ENCODE peak calls at places on chromosomes 13 and 19, in six cellular contexts. S is GM10248, N is brain microvascular endothelial cell, H is mammary epithelial cell, V is ovary, M is A549. R is an unnamed sample.

GRCh38 chr19:56110515-56111448 is 10.3 kb downstream of the ZNF787 start:
- DNase-seq in H (no peak), S (no peak), N (peak), M (no peak), V (peak), R (no peak)

GRCh38 chr13:61880576-61881283 is 465.1 kb upstream of the PCDH20 start:
- DNase-seq in S (peak), N (no peak), V (no peak), H (no peak), M (peak), R (no peak)

GRCh38 chr13:91740811-91741210 is 342.4 kb downstream of the GPC5 start:
- DNase-seq in H (no peak), M (no peak), V (no peak), N (no peak), S (no peak), R (no peak)

GRCh38 chr19:4754248-4754647 is 30.6 kb upstream of the DPP9 start:
- DNase-seq in S (no peak), M (no peak), H (no peak), V (no peak), N (no peak), R (no peak)

GRCh38 chr13:75792526-75793187 is 156.5 kb downstream of the LMO7 start:
- DNase-seq in H (no peak), M (peak), N (no peak), V (no peak), S (no peak), R (no peak)

GRCh38 chr13:109704771-109705628 is 81.4 kb downstream of the IRS2 start:
- DNase-seq in N (no peak), H (peak), S (no peak), M (peak), V (no peak), R (no peak)

GRCh38 chr13:21668665-21669599 is 1.9 kb upstream of the FGF9 start:
- DNase-seq in S (peak), N (peak), V (no peak), M (no peak), H (no peak), R (peak)

GRCh38 chr13:79710376-79710775 is 229.4 kb downstream of the NDFIP2 start:
- DNase-seq in V (no peak), S (no peak), H (peak), N (no peak), M (no peak), R (no peak)

GRCh38 chr19:10915511-10916091 is 12.8 kb downstream of the YIPF2 start:
- DNase-seq in V (no peak), H (peak), N (peak), M (no peak), S (no peak), R (no peak)

GRCh38 chr13:46738055-46738454 is 58.9 kb downstream of the ESD start:
- DNase-seq in M (no peak), S (no peak), H (no peak), V (no peak), N (no peak), R (no peak)

GRCh38 chr19:23312515-23312914 is 62.3 kb upstream of the ZNF724 start:
- DNase-seq in N (no peak), M (no peak), H (peak), V (no peak), S (no peak), R (no peak)

GRCh38 chr13:102724923-102725322 is 30.1 kb upstream of the METTL21C start:
- DNase-seq in H (peak), S (no peak), V (no peak), M (peak), N (peak), R (no peak)

GRCh38 chr13:34300559-34300958 is 482.6 kb downstream of the RFC3 start:
- DNase-seq in V (no peak), N (no peak), S (no peak), H (peak), M (peak), R (no peak)

GRCh38 chr19:42401365-42402303 is 11.5 kb upstream of the CNFN start:
- DNase-seq in M (peak), N (peak), S (peak), V (peak), H (peak), R (peak)

GRCh38 chr13:113895436-113895835 is 31.6 kb upstream of the GAS6 start:
- DNase-seq in N (no peak), S (no peak), V (no peak), M (no peak), H (no peak), R (no peak)

GRCh38 chr19:31356587-31357314 is 7.5 kb upstream of the TSHZ3 start:
- DNase-seq in N (no peak), H (no peak), V (no peak), M (no peak), S (no peak), R (no peak)

GRCh38 chr19:35142531-35143230 is 374 bp upstream of the FXYD7 start:
- DNase-seq in H (no peak), M (peak), V (no peak), N (no peak), S (peak), R (peak)
- TF ChIP-seq CTCF in H (peak), M (peak), V (no peak), N (peak), S (peak), R (peak)

DNA sequence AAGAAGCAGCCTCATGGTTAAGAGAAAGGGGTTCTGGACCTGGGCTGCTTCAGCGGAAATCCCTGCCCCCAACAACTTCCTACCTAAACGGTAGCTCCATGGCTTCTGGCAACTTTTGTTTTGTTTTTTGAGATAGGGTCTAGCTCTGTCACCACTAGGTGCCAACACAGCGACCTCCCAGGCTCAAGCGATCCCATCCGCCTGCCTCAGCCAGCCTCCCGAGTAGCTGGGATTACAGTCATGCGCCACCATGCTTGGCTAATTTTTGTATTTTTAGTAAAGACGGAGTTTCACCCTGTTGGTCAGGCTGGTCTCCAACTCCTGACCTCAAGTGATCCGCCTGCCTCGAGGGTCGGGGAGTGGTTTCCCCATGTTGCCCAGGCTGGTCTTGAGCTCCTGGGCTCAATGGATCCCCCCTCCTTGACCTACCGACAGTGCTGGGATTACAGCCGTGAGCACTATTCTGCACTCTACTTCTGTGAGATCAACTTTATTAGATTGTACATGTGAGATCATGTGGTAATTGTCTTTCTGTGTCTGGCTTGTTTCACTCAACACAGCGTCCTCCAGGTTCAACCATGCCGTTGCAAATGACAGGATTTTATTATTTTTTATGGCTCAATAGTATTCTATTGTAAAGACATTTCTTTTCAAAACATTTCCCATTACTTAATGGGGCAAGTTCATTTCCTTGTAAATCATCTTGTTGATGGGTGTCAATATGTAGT is 1.3 kb upstream of the OBI1 start:
- DNase-seq in S (peak), N (no peak), M (peak), H (no peak), V (no peak), R (no peak)
- TF ChIP-seq CTCF in S (no peak), N (no peak), M (no peak), H (no peak), V (no peak), R (no peak)

DNA sequence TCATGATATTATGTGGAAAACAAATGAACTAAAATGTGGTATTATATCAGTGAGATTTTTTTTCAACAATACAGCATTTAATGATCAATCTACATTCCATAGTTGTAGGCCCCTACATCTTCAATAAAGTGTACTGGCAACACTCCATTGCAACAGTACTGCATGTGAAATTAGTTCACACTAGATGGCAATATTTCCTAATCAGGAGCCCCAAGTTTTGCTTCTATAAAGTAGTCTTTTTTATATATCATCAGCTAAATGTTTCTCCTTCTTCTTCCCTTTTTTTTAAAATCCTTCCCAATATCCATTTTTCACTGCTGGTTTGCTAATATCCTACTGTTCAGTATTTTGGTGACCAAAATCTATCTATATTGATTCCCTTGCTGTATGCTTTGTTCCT is 528.3 kb upstream of the ATXN8OS start:
- DNase-seq in H (peak), M (no peak), S (no peak), V (no peak), N (no peak), R (no peak)
- TF ChIP-seq CTCF in H (peak), M (no peak), S (peak), V (no peak), N (no peak), R (peak)

GRCh38 chr19:27774827-27775226 is 1438.1 kb downstream of the UQCRFS1 start:
- DNase-seq in N (no peak), M (peak), H (no peak), V (no peak), S (no peak), R (no peak)

GRCh38 chr19:27773318-27774094 is 1439.4 kb downstream of the UQCRFS1 start:
- DNase-seq in M (no peak), N (no peak), H (no peak), V (no peak), S (no peak), R (no peak)

GRCh38 chr19:27775395-27775794 is 1437.6 kb downstream of the UQCRFS1 start:
- DNase-seq in N (no peak), S (no peak), M (peak), H (no peak), V (no peak), R (no peak)

GRCh38 chr19:27776020-27776419 is 1436.9 kb downstream of the UQCRFS1 start:
- DNase-seq in N (peak), V (no peak), M (peak), H (peak), S (no peak), R (no peak)

DNA sequence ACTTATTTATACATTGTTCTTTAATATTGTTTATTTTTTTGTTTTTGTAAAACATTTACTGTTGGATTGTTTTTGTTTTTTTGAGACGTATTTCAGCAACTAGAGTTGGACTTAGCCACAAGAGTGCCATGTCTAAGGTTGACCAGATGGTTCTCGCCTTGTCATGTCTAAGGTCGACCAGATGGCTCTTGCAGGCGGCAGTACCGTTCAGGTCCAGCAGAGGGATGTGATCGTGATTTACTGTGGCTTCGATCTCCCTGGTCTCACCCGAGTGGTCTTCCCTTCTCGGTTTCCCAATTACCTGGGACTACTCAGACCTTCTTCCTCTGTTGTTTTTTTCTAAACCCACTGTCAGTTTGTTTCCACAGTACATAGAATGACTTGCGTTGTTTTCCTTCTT is 1438.6 kb downstream of the UQCRFS1 start:
- DNase-seq in V (no peak), M (peak), S (no peak), N (no peak), H (no peak), R (no peak)
- TF ChIP-seq CTCF in V (no peak), M (no peak), S (no peak), N (peak), H (peak), R (peak)

GRCh38 chr19:46017095-46017429 is 5.8 kb downstream of the PGLYRP1 start:
- DNase-seq in N (no peak), S (no peak), V (no peak), H (no peak), M (no peak), R (no peak)
- TF ChIP-seq CTCF in N (no peak), S (no peak), V (peak), H (no peak), M (no peak), R (peak)

DNA sequence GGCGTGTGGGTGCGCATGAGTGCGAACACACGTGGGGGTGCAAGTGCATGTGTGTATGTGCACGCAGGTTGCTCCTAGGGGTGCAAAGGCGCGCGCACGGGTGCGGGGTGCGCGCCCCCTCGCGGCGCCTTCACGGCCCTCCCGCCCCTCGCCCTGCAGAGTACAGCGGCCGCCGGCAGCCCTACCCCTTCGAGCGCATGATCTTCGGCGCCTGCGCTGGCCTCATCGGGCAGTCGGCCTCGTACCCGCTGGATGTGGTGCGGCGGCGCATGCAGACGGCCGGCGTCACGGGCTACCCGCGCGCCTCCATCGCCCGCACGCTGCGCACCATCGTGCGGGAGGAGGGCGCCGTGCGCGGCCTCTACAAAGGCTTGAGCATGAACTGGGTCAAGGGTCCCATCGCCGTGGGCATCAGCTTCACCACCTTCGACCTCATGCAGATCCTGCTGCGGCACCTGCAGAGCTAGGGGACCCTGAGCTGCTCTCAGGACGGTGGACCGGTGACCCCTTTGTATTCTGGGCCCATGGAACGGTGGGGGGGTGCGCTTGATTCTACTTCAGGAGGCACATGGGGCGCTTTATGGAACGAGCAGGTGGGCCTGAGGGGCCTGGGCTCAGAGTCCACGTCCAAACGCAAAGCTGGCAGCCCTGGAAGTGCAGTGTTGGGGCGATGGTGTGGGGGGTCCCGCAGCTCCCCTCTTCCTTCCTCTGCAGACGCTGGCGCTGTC is 27.7 kb downstream of the TMEM161A start:
- DNase-seq in H (no peak), V (peak), M (peak), S (peak), N (peak), R (peak)
- TF ChIP-seq CTCF in H (peak), V (no peak), M (no peak), S (peak), N (peak), R (peak)

R was measured in neural crest cell.